ENCODE peak calls at places on chromosomes 12 and 14, in nine cellular contexts. Y is B cell; I is NCI-H2081; T is RWPE1; A is PC-3; V is BJ; F is activated naive CD4-positive, alpha-beta T cell treated with Interleukin-2 at 50 U/mL for 16 hours; P is CD8-positive, alpha-beta T cell; U is uterus. O is an unnamed sample.
A peak's percentile ranks its signal among the peaks of the same experiment; 100 is the strongest.

GRCh38 chr14:83529531-83529930 is 1995.9 kb upstream of the SEL1L start:
- DNase-seq in F (no peak), T (no peak), U (no peak), I (no peak), P (no peak), V (no peak), Y (no peak), A (no peak), O (no peak)

GRCh38 chr14:32559595-32559994 is 230.5 kb downstream of the AKAP6 start:
- DNase-seq in P (no peak), Y (no peak), A (no peak), T (no peak), F (no peak), U (no peak), V (no peak), I (no peak), O (peak; percentile 21)

GRCh38 chr12:50401383-50402155 is 884 bp downstream of the LARP4 start:
- DNase-seq in F (no peak), I (peak; percentile 12), A (peak; percentile 36), P (no peak), Y (no peak), V (no peak), U (peak; percentile 24), T (peak; percentile 23), O (no peak)

GRCh38 chr12:26853303-26854027 is 20.5 kb upstream of the ITPR2 start:
- DNase-seq in T (peak; percentile 62), U (peak; percentile 50), V (no peak), I (peak; percentile 70), P (peak; percentile 81), F (peak; percentile 72), A (peak; percentile 83), Y (peak; percentile 80), O (peak; percentile 38)

GRCh38 chr14:104680056-104680805 is 9.2 kb upstream of the INF2 start:
- DNase-seq in A (peak; percentile 87), U (peak; percentile 74), Y (no peak), I (no peak), P (no peak), F (no peak), T (peak; percentile 85), V (no peak), O (peak; percentile 95)

GRCh38 chr14:67335781-67336180 is 23.8 kb downstream of the ATP6V1D start:
- DNase-seq in V (no peak), T (no peak), Y (peak; percentile 22), U (no peak), P (no peak), F (no peak), A (peak; percentile 60), I (peak; percentile 22), O (no peak)

GRCh38 chr12:45388545-45388944 is 172.7 kb downstream of the ANO6 start:
- DNase-seq in A (peak; percentile 60), F (no peak), I (no peak), T (peak; percentile 41), U (peak; percentile 51), P (no peak), V (no peak), Y (peak; percentile 6), O (peak; percentile 15)

GRCh38 chr12:93154753-93155475 is 222.8 kb upstream of the NUDT4 start:
- DNase-seq in T (no peak), U (no peak), Y (no peak), V (no peak), A (no peak), F (no peak), I (peak; percentile 20), P (no peak), O (peak; percentile 63)

GRCh38 chr14:105023144-105023543 is 2.3 kb upstream of the CDCA4 start:
- DNase-seq in T (no peak), A (peak; percentile 51), V (no peak), P (no peak), I (no peak), F (no peak), Y (no peak), U (no peak), O (peak; percentile 70)

GRCh38 chr12:49797452-49797782 is 30.8 kb downstream of the NCKAP5L start:
- DNase-seq in U (no peak), Y (no peak), P (no peak), T (no peak), I (no peak), F (no peak), V (no peak), A (no peak), O (no peak)

GRCh38 chr12:132766380-132767085 is 4.9 kb upstream of the ANKLE2 start:
- DNase-seq in A (peak; percentile 40), I (no peak), V (no peak), Y (no peak), F (no peak), U (no peak), T (no peak), P (no peak), O (no peak)

GRCh38 chr12:93526786-93527428 is 45.6 kb upstream of the SOCS2 start:
- DNase-seq in U (no peak), F (no peak), T (peak; percentile 61), A (peak; percentile 95), V (peak; percentile 50), P (no peak), Y (no peak), I (no peak), O (peak; percentile 88)

GRCh38 chr12:71469235-71469873 is 29.8 kb downstream of the LGR5 start:
- DNase-seq in V (no peak), F (no peak), P (no peak), I (no peak), Y (no peak), U (no peak), A (peak; percentile 31), T (peak; percentile 49), O (peak; percentile 14)

GRCh38 chr14:64891839-64892375 is 12.2 kb upstream of the SPTB start:
- DNase-seq in F (no peak), U (no peak), Y (peak; percentile 55), A (peak; percentile 88), I (peak; percentile 59), T (peak; percentile 38), P (no peak), V (no peak), O (peak; percentile 14)

GRCh38 chr14:75123991-75124390 is 2.9 kb downstream of the NEK9 start:
- DNase-seq in V (no peak), F (peak; percentile 18), U (peak; percentile 46), Y (no peak), T (peak; percentile 82), P (no peak), I (no peak), A (peak; percentile 82), O (peak; percentile 78)

GRCh38 chr14:71607056-71607455 is 325.2 kb upstream of the RGS6 start:
- DNase-seq in T (no peak), U (no peak), Y (no peak), V (no peak), I (no peak), P (no peak), A (no peak), F (no peak), O (no peak)

GRCh38 chr14:94337274-94337673 is 14.1 kb upstream of the SERPINA6 start:
- DNase-seq in T (no peak), I (no peak), F (no peak), Y (no peak), V (no peak), U (no peak), A (peak; percentile 11), P (no peak), O (peak; percentile 58)

O was measured in NCI-H226.